ENCODE peak calls at places on chromosome 18, in five cellular contexts. N is body of pancreas, C is fibroblast of the aortic adventitia, E is A549, X is GM13977. P is an unnamed sample.
A peak's percentile ranks its signal among the peaks of the same experiment; 100 is the strongest.

GRCh38 chr18:43277164-43277600 is at the start of gene SYT4:
- DNase-seq in C (peak; percentile 53), N (peak; percentile 57), X (no peak), E (no peak), P (peak; percentile 26)

GRCh38 chr18:70069965-70070364 is 122.3 kb upstream of the CD226 start:
- DNase-seq in E (no peak), N (no peak), C (no peak), X (no peak), P (no peak)

GRCh38 chr18:46067431-46068007 is 4.5 kb downstream of the PSTPIP2 start:
- DNase-seq in E (no peak), N (peak; percentile 18), X (no peak), C (no peak), P (no peak)

GRCh38 chr18:23073996-23074606 is 61.2 kb upstream of the CABLES1 start:
- DNase-seq in N (no peak), C (no peak), E (no peak), X (no peak), P (no peak)

GRCh38 chr18:70332694-70333093 is 43.8 kb downstream of the SOCS6 start:
- DNase-seq in X (no peak), C (peak; percentile 38), N (no peak), E (no peak), P (no peak)

GRCh38 chr18:56108486-56109367 is 520.7 kb upstream of the TCF4 start:
- DNase-seq in X (no peak), N (no peak), C (peak; percentile 92), E (no peak), P (no peak)

GRCh38 chr18:76420888-76421287 is 74.2 kb downstream of the ZNF516 start:
- DNase-seq in E (no peak), C (no peak), N (no peak), X (no peak), P (no peak)

GRCh38 chr18:57122906-57123510 is 23.9 kb upstream of the BOD1L2 start:
- DNase-seq in N (no peak), C (no peak), X (no peak), E (no peak), P (no peak)

GRCh38 chr18:67862069-67862468 is 345.5 kb upstream of the DSEL start:
- DNase-seq in X (no peak), N (no peak), E (no peak), C (peak; percentile 55), P (no peak)

GRCh38 chr18:8977166-8977565 is 125.3 kb upstream of the NDUFV2 start:
- DNase-seq in X (no peak), E (no peak), N (no peak), C (no peak), P (no peak)

GRCh38 chr18:61859118-61859517 is 33.7 kb downstream of the RNF152 start:
- DNase-seq in C (no peak), X (peak; percentile 21), E (no peak), N (no peak), P (no peak)

GRCh38 chr18:64099244-64099643 is 49.6 kb downstream of the LINC00305 start:
- DNase-seq in N (no peak), X (no peak), C (no peak), E (no peak), P (no peak)

GRCh38 chr18:64094210-64094609 is 54.7 kb downstream of the LINC00305 start:
- DNase-seq in E (no peak), N (no peak), X (no peak), C (no peak), P (no peak)

GRCh38 chr18:64100136-64100922 is 48.6 kb downstream of the LINC00305 start:
- DNase-seq in X (peak; percentile 15), E (no peak), N (no peak), C (no peak), P (no peak)

GRCh38 chr18:64095056-64095455 is 53.8 kb downstream of the LINC00305 start:
- DNase-seq in N (no peak), E (no peak), C (no peak), X (no peak), P (no peak)

DNA sequence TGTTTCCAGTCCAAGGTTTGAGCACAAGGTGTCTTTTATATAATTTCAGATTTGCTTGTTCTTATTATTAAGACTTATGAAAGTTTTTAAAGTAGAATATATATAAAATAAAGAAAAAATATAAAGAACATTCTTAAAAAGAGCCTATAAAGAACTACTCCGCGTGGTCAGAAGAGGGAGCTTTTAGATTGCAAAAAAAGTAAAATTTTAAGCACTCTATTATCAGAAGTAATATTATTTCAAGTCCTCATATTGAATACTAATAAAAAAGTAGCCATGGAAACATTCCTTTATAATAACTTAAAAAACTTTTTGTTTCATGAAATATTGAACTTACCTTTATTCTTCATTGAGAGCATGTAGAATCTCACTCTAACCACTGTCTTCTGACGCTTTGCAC is 51.4 kb downstream of the LINC00305 start:
- DNase-seq in C (no peak), X (no peak), N (no peak), E (no peak), P (no peak)
- TF ChIP-seq CTCF in C (no peak), X (peak; percentile 17), N (peak; percentile 9), E (no peak), P (peak; percentile 45)

DNA sequence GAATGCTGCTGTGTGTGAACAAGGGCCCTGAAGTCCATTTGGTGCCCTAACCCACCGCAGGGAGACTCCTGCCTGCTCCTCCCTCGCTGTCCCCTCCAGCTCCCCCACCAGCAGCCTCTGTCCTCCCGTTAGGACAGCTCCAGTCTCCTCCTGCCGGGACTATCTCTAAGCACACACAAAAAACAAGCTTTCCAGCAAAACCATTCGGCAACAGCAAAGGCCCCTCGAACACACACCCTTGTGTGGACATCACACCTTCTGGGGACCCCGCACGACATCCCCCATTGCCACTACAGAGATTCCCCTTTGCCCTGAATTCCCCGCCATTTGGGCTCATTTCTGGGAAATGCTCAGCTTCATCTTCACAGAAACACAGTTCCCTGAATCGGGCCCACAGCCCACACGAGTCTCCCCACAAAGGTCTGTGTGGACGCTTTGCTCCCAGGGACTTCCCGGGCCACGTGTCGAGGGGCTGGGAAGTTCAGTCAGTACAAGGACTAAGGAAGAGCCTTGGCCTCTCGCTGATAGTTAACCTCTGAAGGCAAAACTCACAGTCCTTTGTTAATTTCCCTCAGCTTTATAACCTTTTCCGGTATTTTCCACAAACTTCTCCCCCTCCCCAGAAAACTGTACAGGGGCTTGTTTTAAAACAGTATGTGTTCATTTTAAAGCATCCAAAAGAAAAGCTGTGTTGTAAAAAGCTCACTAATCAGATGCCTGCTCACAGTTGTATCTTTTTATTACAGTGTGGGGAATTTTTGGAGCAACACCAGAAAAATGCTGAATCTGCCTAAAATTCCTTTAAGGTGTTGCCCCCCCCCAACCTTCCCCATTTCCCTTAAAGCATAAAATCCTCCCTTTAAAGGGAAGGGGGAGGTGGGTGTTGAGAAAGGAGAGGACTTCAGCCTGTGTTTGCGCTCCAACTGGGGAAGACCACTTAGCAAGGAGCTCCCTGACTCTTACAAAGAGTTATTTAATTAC is 25.9 kb downstream of the SMAD7 start:
- DNase-seq in N (no peak), E (no peak), X (no peak), C (no peak), P (no peak)
- TF ChIP-seq CTCF in N (no peak), E (no peak), X (no peak), C (peak; percentile 13), P (no peak)

GRCh38 chr18:65206551-65207260 is 544.1 kb upstream of the CDH7 start:
- DNase-seq in E (no peak), N (no peak), X (no peak), C (no peak), P (no peak)
- TF ChIP-seq CTCF in E (no peak), N (no peak), X (peak; percentile 19), C (no peak), P (peak; percentile 11)

DNA sequence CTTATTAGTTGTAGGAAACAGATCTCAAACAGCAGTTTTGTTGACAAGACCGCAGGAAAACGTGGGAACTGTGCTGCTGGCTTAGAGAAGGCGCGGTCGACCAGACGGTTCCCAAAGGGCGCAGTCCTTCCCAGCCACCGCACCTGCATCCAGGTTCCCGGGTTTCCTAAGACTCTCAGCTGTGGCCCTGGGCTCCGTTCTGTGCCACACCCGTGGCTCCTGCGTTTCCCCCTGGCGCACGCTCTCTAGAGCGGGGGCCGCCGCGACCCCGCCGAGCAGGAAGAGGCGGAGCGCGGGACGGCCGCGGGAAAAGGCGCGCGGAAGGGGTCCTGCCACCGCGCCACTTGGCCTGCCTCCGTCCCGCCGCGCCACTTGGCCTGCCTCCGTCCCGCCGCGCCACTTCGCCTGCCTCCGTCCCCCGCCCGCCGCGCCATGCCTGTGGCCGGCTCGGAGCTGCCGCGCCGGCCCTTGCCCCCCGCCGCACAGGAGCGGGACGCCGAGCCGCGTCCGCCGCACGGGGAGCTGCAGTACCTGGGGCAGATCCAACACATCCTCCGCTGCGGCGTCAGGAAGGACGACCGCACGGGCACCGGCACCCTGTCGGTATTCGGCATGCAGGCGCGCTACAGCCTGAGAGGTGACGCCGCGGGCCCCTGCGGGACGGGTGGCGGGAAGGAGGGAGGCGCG is at the start of gene TYMS:
- DNase-seq in E (peak; percentile 81), C (peak; percentile 48), X (peak; percentile 84), N (peak; percentile 50), P (peak; percentile 21)
- TF ChIP-seq CTCF in E (no peak), C (peak; percentile 17), X (no peak), N (no peak), P (peak; percentile 33)

DNA sequence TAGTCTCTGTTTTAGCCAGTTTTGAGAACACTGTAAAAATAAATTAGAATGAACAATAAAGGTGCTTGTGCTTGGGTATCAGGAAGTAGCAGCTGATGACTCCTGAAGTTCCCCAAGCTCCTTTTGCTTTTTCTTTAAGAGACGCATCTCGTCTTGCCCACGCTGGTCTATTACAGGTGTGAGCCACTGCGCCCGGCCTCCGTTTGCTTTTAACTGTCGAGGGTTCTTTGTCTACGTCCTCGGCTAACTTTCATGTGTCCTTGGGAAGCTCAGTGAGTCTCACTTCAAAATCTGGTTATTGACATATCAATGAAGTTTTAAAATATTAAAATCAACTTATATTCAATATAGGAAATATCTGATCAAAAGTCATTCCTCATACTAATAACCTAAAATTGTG is 246.5 kb downstream of the FBXO15 start:
- DNase-seq in C (no peak), E (no peak), N (no peak), X (no peak), P (no peak)
- TF ChIP-seq CTCF in C (no peak), E (no peak), N (no peak), X (no peak), P (no peak)

P was measured in left ventricle myocardium inferior.